ENCODE peak calls at places on chromosomes 2 and 18, in six cellular contexts. A is tibial nerve, K is cardiac fibroblast, J is SW480, P is ovary, M is astrocyte. G is an unnamed sample.

GRCh38 chr2:236607471-236608307 is 38.1 kb downstream of the ACKR3 start:
- DNase-seq in A (no peak), K (peak), J (peak), P (no peak), M (peak), G (no peak)

GRCh38 chr2:96923201-96923600 is 53.3 kb upstream of the SEMA4C start:
- DNase-seq in A (no peak), K (no peak), J (no peak), P (no peak), M (no peak), G (no peak)

GRCh38 chr18:12119358-12119757 is 25.7 kb downstream of the ANKRD62 start:
- DNase-seq in A (no peak), K (no peak), J (no peak), P (no peak), M (no peak), G (no peak)

GRCh38 chr2:165371356-165371755 is 98.1 kb upstream of the CSRNP3 start:
- DNase-seq in A (no peak), K (no peak), J (no peak), P (no peak), M (no peak), G (no peak)

GRCh38 chr2:220962556-220962955 is 609.5 kb downstream of the EPHA4 start:
- DNase-seq in A (no peak), K (peak), J (no peak), P (no peak), M (peak), G (no peak)

GRCh38 chr2:43727634-43728014 is 46.2 kb upstream of the DYNC2LI1 start:
- DNase-seq in A (no peak), K (no peak), J (no peak), P (no peak), M (peak), G (no peak)

GRCh38 chr2:189553689-189554088 is 26.9 kb downstream of the SLC40A1 start:
- DNase-seq in A (no peak), K (no peak), J (peak), P (no peak), M (no peak), G (no peak)

GRCh38 chr2:45822272-45822630 is 170.8 kb downstream of the PRKCE start:
- DNase-seq in A (no peak), K (no peak), J (no peak), P (no peak), M (no peak), G (no peak)